ENCODE peak calls at places on chromosomes 11 and 22, in five cellular contexts. I, H, W, F and L are unnamed samples.

GRCh38 chr22:25362215-25362882 is 142.9 kb downstream of the CRYBB2 start:
- DNase-seq in W (peak), I (peak), H (peak), F (peak), L (peak)

GRCh38 chr11:64863381-64864060 is 14.9 kb downstream of the EHD1 start:
- DNase-seq in H (no peak), F (no peak), W (no peak), I (no peak), L (peak)

GRCh38 chr11:2576536-2576935 is 123.3 kb downstream of the KCNQ1OT1 start:
- DNase-seq in F (no peak), H (no peak), W (no peak), I (peak), L (peak)

GRCh38 chr11:27864046-27865025 is 164.1 kb upstream of the BDNF start:
- DNase-seq in H (peak), W (no peak), I (no peak), F (no peak), L (peak)

GRCh38 chr22:19808873-19809478 is 45.7 kb downstream of the GNB1L start:
- DNase-seq in F (no peak), I (no peak), W (no peak), H (no peak), L (peak)

GRCh38 chr11:11267312-11267711 is 85.7 kb downstream of the CSNK2A3 start:
- DNase-seq in I (no peak), H (no peak), F (peak), W (no peak), L (no peak)

GRCh38 chr22:18067548-18068341 is 10.0 kb upstream of the PEX26 start:
- DNase-seq in I (no peak), F (no peak), W (no peak), H (no peak), L (peak)

GRCh38 chr11:75924966-75925784 is 110.2 kb downstream of the UVRAG start:
- DNase-seq in F (peak), I (no peak), H (no peak), W (no peak), L (no peak)

GRCh38 chr11:45354976-45355705 is 69.0 kb upstream of the SYT13 start:
- DNase-seq in I (peak), F (no peak), H (peak), W (peak), L (peak)

GRCh38 chr11:75356613-75357012 is 5.2 kb upstream of the ARRB1 start:
- DNase-seq in H (no peak), W (no peak), F (no peak), I (no peak), L (no peak)

GRCh38 chr22:44957267-44957905 is 52.4 kb downstream of the PHF21B start:
- DNase-seq in H (no peak), F (peak), I (peak), W (peak), L (no peak)

GRCh38 chr11:123477205-123477907 is 47.3 kb downstream of the GRAMD1B start:
- DNase-seq in W (no peak), H (no peak), F (no peak), I (no peak), L (no peak)
- H3K9ac ChIP-seq in W (no peak), H (no peak), F (peak), I (no peak), L (no peak)

GRCh38 chr11:119797137-119797611 is 68.2 kb upstream of the NECTIN1 start:
- DNase-seq in I (no peak), W (no peak), H (no peak), F (no peak), L (peak)
- H3K9ac ChIP-seq in I (no peak), W (no peak), H (no peak), F (no peak), L (no peak)

GRCh38 chr11:19559746-19560145 is 152.9 kb upstream of the NAV2 start:
- DNase-seq in I (no peak), F (no peak), W (no peak), H (no peak), L (no peak)

GRCh38 chr11:19558189-19558986 is 154.2 kb upstream of the NAV2 start:
- DNase-seq in H (no peak), I (no peak), F (no peak), W (no peak), L (no peak)

GRCh38 chr11:19560156-19560555 is 152.5 kb upstream of the NAV2 start:
- DNase-seq in F (no peak), H (no peak), I (no peak), W (no peak), L (no peak)

GRCh38 chr11:19562156-19562555 is 150.5 kb upstream of the NAV2 start:
- DNase-seq in W (no peak), I (no peak), F (no peak), H (no peak), L (no peak)

DNA sequence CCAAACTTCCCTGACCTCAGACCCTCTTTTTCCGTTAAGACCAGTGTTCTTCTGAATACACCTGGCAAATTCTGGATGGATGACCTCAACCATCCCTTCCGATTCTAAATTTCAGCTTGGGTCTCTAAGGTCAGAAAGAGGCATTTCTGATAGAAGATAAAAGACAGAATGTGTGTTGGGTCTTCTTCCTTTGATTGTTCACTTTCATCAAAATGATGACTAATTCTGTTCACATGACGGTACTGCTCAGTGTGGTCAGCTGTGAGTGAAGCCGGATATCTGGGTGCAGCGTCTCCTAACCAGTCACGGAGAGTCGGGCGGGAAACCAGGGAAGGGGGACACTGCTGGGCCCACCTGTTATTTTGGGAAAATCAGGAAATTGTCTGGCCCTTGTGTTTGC is 151.6 kb upstream of the NAV2 start:
- DNase-seq in F (peak), H (no peak), I (no peak), W (peak), L (no peak)
- H3K9ac ChIP-seq in F (no peak), H (no peak), I (no peak), W (no peak), L (no peak)

GRCh38 chr11:71499125-71499524 is 27.9 kb upstream of the KRTAP5-7 start:
- DNase-seq in W (peak), F (no peak), I (no peak), H (no peak), L (no peak)

GRCh38 chr11:71498091-71498490 is 29.0 kb upstream of the KRTAP5-7 start:
- DNase-seq in I (no peak), F (no peak), W (no peak), H (no peak), L (no peak)

GRCh38 chr11:71500601-71501021 is 26.5 kb upstream of the KRTAP5-7 start:
- DNase-seq in H (peak), I (no peak), W (no peak), F (peak), L (no peak)

GRCh38 chr11:71501071-71501985 is 25.7 kb upstream of the KRTAP5-7 start:
- DNase-seq in F (no peak), H (no peak), I (no peak), W (no peak), L (no peak)

GRCh38 chr11:71499546-71499945 is 27.5 kb upstream of the KRTAP5-7 start:
- DNase-seq in H (no peak), F (peak), W (no peak), I (no peak), L (no peak)
- H3K9ac ChIP-seq in H (no peak), F (no peak), W (no peak), I (no peak), L (no peak)

GRCh38 chr11:117930208-117930570 is 987 bp upstream of the TMPRSS13 start:
- DNase-seq in H (no peak), F (no peak), I (no peak), W (no peak), L (no peak)
- H3K9ac ChIP-seq in H (no peak), F (no peak), I (no peak), W (no peak), L (no peak)

GRCh38 chr22:32744560-32744959 is 56.9 kb upstream of the TIMP3 start:
- DNase-seq in F (no peak), W (no peak), I (no peak), H (no peak), L (no peak)
- H3K9ac ChIP-seq in F (no peak), W (no peak), I (no peak), H (no peak), L (no peak)

GRCh38 chr11:120135838-120136237 is 2.1 kb downstream of the TRIM29 start:
- DNase-seq in H (peak), F (no peak), W (no peak), I (no peak), L (no peak)

GRCh38 chr11:120133216-120134105 is 4.5 kb downstream of the TRIM29 start:
- DNase-seq in I (peak), H (peak), W (no peak), F (no peak), L (peak)

GRCh38 chr11:120134931-120135228 is 3.0 kb downstream of the TRIM29 start:
- DNase-seq in F (no peak), W (no peak), H (peak), I (peak), L (no peak)

GRCh38 chr11:120132645-120133185 is 5.2 kb downstream of the TRIM29 start:
- DNase-seq in W (no peak), H (no peak), F (no peak), I (peak), L (no peak)

GRCh38 chr11:120134106-120134930 is 3.6 kb downstream of the TRIM29 start:
- DNase-seq in W (no peak), H (peak), F (no peak), I (peak), L (no peak)
- H3K9ac ChIP-seq in W (no peak), H (no peak), F (no peak), I (no peak), L (no peak)